ENCODE peak calls at places on chromosomes 16 and 17, in six cellular contexts. W is stimulated activated CD4-positive, alpha-beta T cell treated with anti-CD3 and anti-CD28 coated beads, Interleukin-1b, Interleukin-23, amount 100 ng/mL, for 24 hours; N is AG10803; T is MM.1S; P is DMS153; Z is neural progenitor cell. O is an unnamed sample.

GRCh38 chr17:75876190-75876937 is 2.0 kb downstream of the TRIM47 start:
- DNase-seq in W (peak; percentile 29), N (no peak), T (peak; percentile 95), P (peak; percentile 92), Z (peak; percentile 71), O (peak; percentile 86)

GRCh38 chr16:1183235-1183907 is 30.5 kb downstream of the CACNA1H start:
- DNase-seq in W (no peak), N (peak; percentile 9), T (no peak), P (peak; percentile 40), Z (peak; percentile 75), O (no peak)

GRCh38 chr16:56974549-56975300 is 13.0 kb downstream of the CETP start:
- DNase-seq in W (no peak), N (no peak), T (no peak), P (no peak), Z (no peak), O (no peak)

GRCh38 chr17:2694381-2695242 is 17.0 kb downstream of the CLUH start:
- DNase-seq in W (no peak), N (no peak), T (no peak), P (no peak), Z (no peak), O (no peak)

GRCh38 chr16:71737501-71737900 is 13.0 kb upstream of the PHLPP2 start:
- DNase-seq in W (no peak), N (no peak), T (no peak), P (no peak), Z (no peak), O (no peak)

GRCh38 chr16:75218256-75219076 is at the start of gene CTRB1:
- DNase-seq in W (no peak), N (no peak), T (no peak), P (no peak), Z (no peak), O (no peak)

GRCh38 chr16:70437017-70437581 is 1.8 kb downstream of the ST3GAL2 start:
- DNase-seq in W (no peak), N (peak; percentile 89), T (no peak), P (no peak), Z (peak; percentile 60), O (peak; percentile 35)

GRCh38 chr17:82864721-82865240 is 25.0 kb upstream of the ZNF750 start:
- DNase-seq in W (no peak), N (no peak), T (no peak), P (no peak), Z (no peak), O (peak; percentile 73)

GRCh38 chr17:63631062-63631461 is 8.8 kb downstream of the MAP3K3 start:
- DNase-seq in W (no peak), N (no peak), T (no peak), P (no peak), Z (no peak), O (no peak)

O was measured in NAMALWA.